ENCODE peak calls at places on chromosome 9, in seven cellular contexts. G, I, Q, U, V, Y and F are unnamed samples.

GRCh38 chr9:123424131-123424530 is 68.1 kb downstream of the CRB2 start:
- DNase-seq in G (no peak), I (no peak), Q (no peak), U (no peak), V (no peak), Y (no peak), F (no peak)

GRCh38 chr9:112091805-112092204 is 83.3 kb downstream of the SUSD1 start:
- DNase-seq in G (peak; percentile 21), I (no peak), Q (no peak), U (peak; percentile 45), V (peak; percentile 34), Y (no peak), F (no peak)

GRCh38 chr9:130847306-130848217 is 12.5 kb downstream of the ABL1 start:
- DNase-seq in G (no peak), I (no peak), Q (no peak), U (peak; percentile 98), V (no peak), Y (no peak), F (no peak)

GRCh38 chr9:124708633-124709032 is 62.5 kb downstream of the NR6A1 start:
- DNase-seq in G (no peak), I (no peak), Q (no peak), U (peak; percentile 55), V (no peak), Y (no peak), F (no peak)

GRCh38 chr9:18606831-18607230 is 132.9 kb downstream of the ADAMTSL1 start:
- DNase-seq in G (no peak), I (no peak), Q (no peak), U (peak; percentile 33), V (peak; percentile 36), Y (no peak), F (no peak)

GRCh38 chr9:108951578-108951977 is 17.4 kb downstream of the ABITRAM start:
- DNase-seq in G (no peak), I (no peak), Q (no peak), U (peak; percentile 63), V (no peak), Y (no peak), F (no peak)

GRCh38 chr9:136103651-136104487 is 8.8 kb upstream of the NACC2 start:
- DNase-seq in G (no peak), I (no peak), Q (no peak), U (no peak), V (no peak), Y (no peak), F (no peak)

GRCh38 chr9:135565636-135566035 is 4.1 kb downstream of the PAEP start:
- DNase-seq in G (no peak), I (no peak), Q (no peak), U (no peak), V (no peak), Y (no peak), F (no peak)

GRCh38 chr9:89497978-89498844 is at the start of gene SEMA4D:
- DNase-seq in G (peak; percentile 71), I (no peak), Q (peak; percentile 76), U (peak; percentile 24), V (peak; percentile 62), Y (no peak), F (peak; percentile 68)

GRCh38 chr9:98255064-98255577 is 328 bp downstream of the TBC1D2 start:
- DNase-seq in G (no peak), I (peak; percentile 36), Q (no peak), U (peak; percentile 70), V (no peak), Y (no peak), F (no peak)

GRCh38 chr9:133935328-133936040 is 56.6 kb downstream of the VAV2 start:
- DNase-seq in G (no peak), I (no peak), Q (no peak), U (peak; percentile 45), V (no peak), Y (no peak), F (no peak)

GRCh38 chr9:79708541-79708940 is 136.8 kb downstream of the TLE4 start:
- DNase-seq in G (no peak), I (no peak), Q (no peak), U (no peak), V (no peak), Y (no peak), F (no peak)

GRCh38 chr9:13769641-13770040 is 490.1 kb upstream of the MPDZ start:
- DNase-seq in G (no peak), I (no peak), Q (no peak), U (no peak), V (no peak), Y (no peak), F (no peak)

GRCh38 chr9:104082147-104082546 is 12.0 kb upstream of the SMC2 start:
- DNase-seq in G (no peak), I (no peak), Q (no peak), U (no peak), V (no peak), Y (no peak), F (no peak)

GRCh38 chr9:120877276-120878034 is 467 bp upstream of the PHF19 start:
- DNase-seq in G (peak; percentile 75), I (peak; percentile 63), Q (peak; percentile 82), U (peak; percentile 56), V (peak; percentile 77), Y (no peak), F (no peak)

GRCh38 chr9:33466565-33467495 is 6.9 kb downstream of the NOL6 start:
- DNase-seq in G (peak; percentile 74), I (peak; percentile 48), Q (peak; percentile 91), U (peak; percentile 27), V (peak; percentile 13), Y (no peak), F (no peak)

GRCh38 chr9:97529363-97530076 is 28.1 kb downstream of the TMOD1 start:
- DNase-seq in G (no peak), I (no peak), Q (no peak), U (peak; percentile 31), V (no peak), Y (no peak), F (no peak)

GRCh38 chr9:98709968-98710965 is 1.5 kb upstream of the GABBR2 start:
- DNase-seq in G (no peak), I (no peak), Q (peak; percentile 59), U (peak; percentile 66), V (no peak), Y (no peak), F (no peak)

GRCh38 chr9:36007309-36007708 is 29.4 kb upstream of the RECK start:
- DNase-seq in G (no peak), I (no peak), Q (no peak), U (no peak), V (no peak), Y (no peak), F (no peak)

GRCh38 chr9:135132008-135132407 is 44.5 kb downstream of the OLFM1 start:
- DNase-seq in G (no peak), I (no peak), Q (no peak), U (no peak), V (no peak), Y (no peak), F (no peak)

GRCh38 chr9:14314424-14314928 is 535 bp upstream of the NFIB start:
- DNase-seq in G (no peak), I (no peak), Q (peak; percentile 50), U (peak; percentile 96), V (peak; percentile 78), Y (no peak), F (no peak)

GRCh38 chr9:3342159-3342777 is 183.5 kb downstream of the RFX3 start:
- DNase-seq in G (no peak), I (no peak), Q (no peak), U (peak; percentile 89), V (no peak), Y (no peak), F (no peak)

GRCh38 chr9:126763130-126763764 is 41.6 kb upstream of the ZBTB43 start:
- DNase-seq in G (no peak), I (no peak), Q (no peak), U (no peak), V (no peak), Y (no peak), F (no peak)

GRCh38 chr9:8235489-8235888 is 435.9 kb upstream of the DMAC1 start:
- DNase-seq in G (no peak), I (no peak), Q (no peak), U (no peak), V (no peak), Y (no peak), F (no peak)

GRCh38 chr9:115127191-115127817 is 9.3 kb upstream of the TNC start:
- DNase-seq in G (no peak), I (no peak), Q (no peak), U (peak; percentile 62), V (no peak), Y (no peak), F (no peak)

GRCh38 chr9:75844321-75844720 is 46.2 kb upstream of the PCSK5 start:
- DNase-seq in G (no peak), I (no peak), Q (no peak), U (no peak), V (no peak), Y (no peak), F (no peak)

GRCh38 chr9:37683531-37684371 is 33.0 kb downstream of the FRMPD1 start:
- DNase-seq in G (no peak), I (no peak), Q (no peak), U (no peak), V (no peak), Y (no peak), F (no peak)

GRCh38 chr9:95819636-95820035 is 55.9 kb upstream of the ERCC6L2 start:
- DNase-seq in G (no peak), I (no peak), Q (no peak), U (no peak), V (no peak), Y (no peak), F (no peak)

GRCh38 chr9:129522351-129522750 is 98.5 kb downstream of the C9orf50 start:
- DNase-seq in G (no peak), I (no peak), Q (no peak), U (no peak), V (no peak), Y (no peak), F (no peak)

GRCh38 chr9:136646827-136647711 is 15.6 kb upstream of the EGFL7 start:
- DNase-seq in G (no peak), I (no peak), Q (peak; percentile 5), U (no peak), V (no peak), Y (no peak), F (no peak)

GRCh38 chr9:86175743-86176456 is 76.5 kb upstream of the GOLM1 start:
- DNase-seq in G (no peak), I (no peak), Q (no peak), U (no peak), V (peak; percentile 89), Y (no peak), F (no peak)

GRCh38 chr9:120109242-120109641 is 470.7 kb downstream of the CDK5RAP2 start:
- DNase-seq in G (no peak), I (no peak), Q (peak; percentile 53), U (no peak), V (peak; percentile 23), Y (no peak), F (no peak)

GRCh38 chr9:120643096-120643495 is 63.1 kb upstream of the CDK5RAP2 start:
- DNase-seq in G (no peak), I (no peak), Q (no peak), U (no peak), V (no peak), Y (no peak), F (no peak)

GRCh38 chr9:77848428-77848827 is 183.2 kb downstream of the GNAQ start:
- DNase-seq in G (no peak), I (no peak), Q (no peak), U (no peak), V (no peak), Y (peak; percentile 53), F (no peak)

GRCh38 chr9:76691761-76692313 is 72.4 kb upstream of the PCA3 start:
- DNase-seq in G (no peak), I (no peak), Q (peak; percentile 10), U (no peak), V (peak; percentile 64), Y (no peak), F (no peak)

GRCh38 chr9:110650261-110650660 is 18.3 kb upstream of the MUSK start:
- DNase-seq in G (no peak), I (no peak), Q (no peak), U (peak; percentile 89), V (no peak), Y (no peak), F (no peak)

GRCh38 chr9:114869845-114870244 is 60.5 kb downstream of the TNFSF8 start:
- DNase-seq in G (peak; percentile 61), I (no peak), Q (peak; percentile 55), U (no peak), V (no peak), Y (no peak), F (no peak)